ENCODE peak calls at places on chromosomes 2 and 18, in six cellular contexts. G is HFFc6, B is OCI-LY7, K is mucosa of descending colon, V is neural crest cell, Z is pancreas. S is an unnamed sample.

GRCh38 chr2:191394043-191394442 is 148.8 kb downstream of the MYO1B start:
- DNase-seq in G (no peak), B (no peak), K (no peak), V (no peak), Z (no peak), S (no peak)

GRCh38 chr2:99715956-99716355 is 226.1 kb upstream of the REV1 start:
- DNase-seq in G (no peak), B (no peak), K (no peak), V (no peak), Z (no peak), S (no peak)

GRCh38 chr2:235570966-235571692 is 77.3 kb downstream of the AGAP1 start:
- DNase-seq in G (no peak), B (no peak), K (no peak), V (no peak), Z (no peak), S (no peak)

GRCh38 chr18:61989138-61989537 is 96.3 kb upstream of the RNF152 start:
- DNase-seq in G (no peak), B (no peak), K (no peak), V (no peak), Z (no peak), S (no peak)

GRCh38 chr2:237726401-237726830 is 72.2 kb upstream of the RBM44 start:
- DNase-seq in G (peak), B (no peak), K (no peak), V (no peak), Z (peak), S (no peak)

GRCh38 chr2:26651458-26652155 is 10.4 kb upstream of the CIB4 start:
- DNase-seq in G (no peak), B (no peak), K (no peak), V (no peak), Z (no peak), S (no peak)

GRCh38 chr2:212539145-212539880 is 711 bp upstream of the ERBB4 start:
- DNase-seq in G (no peak), B (no peak), K (peak), V (no peak), Z (peak), S (no peak)

GRCh38 chr2:188600536-188601210 is 309.0 kb downstream of the GULP1 start:
- DNase-seq in G (peak), B (no peak), K (no peak), V (no peak), Z (no peak), S (no peak)

GRCh38 chr2:161103451-161103831 is 56.8 kb upstream of the TANK start:
- DNase-seq in G (no peak), B (no peak), K (no peak), V (no peak), Z (no peak), S (no peak)

GRCh38 chr2:171763602-171764001 is 76.3 kb downstream of the DYNC1I2 start:
- DNase-seq in G (no peak), B (no peak), K (no peak), V (no peak), Z (no peak), S (no peak)

GRCh38 chr2:24169031-24169430 is 5.8 kb upstream of the FAM228A start:
- DNase-seq in G (no peak), B (no peak), K (no peak), V (no peak), Z (no peak), S (no peak)

GRCh38 chr2:150911766-150912280 is 349.8 kb downstream of the RBM43 start:
- DNase-seq in G (peak), B (no peak), K (no peak), V (no peak), Z (no peak), S (no peak)

GRCh38 chr18:55685638-55686037 is 97.6 kb upstream of the TCF4 start:
- DNase-seq in G (no peak), B (no peak), K (no peak), V (no peak), Z (no peak), S (no peak)

GRCh38 chr18:54852780-54853675 is 24.8 kb downstream of the RAB27B start:
- DNase-seq in G (no peak), B (no peak), K (no peak), V (no peak), Z (no peak), S (no peak)

GRCh38 chr2:9710311-9710710 is 79.5 kb upstream of the YWHAQ start:
- DNase-seq in G (no peak), B (no peak), K (no peak), V (no peak), Z (no peak), S (no peak)

GRCh38 chr2:171630812-171631626 is 56.2 kb upstream of the DYNC1I2 start:
- DNase-seq in G (no peak), B (peak), K (no peak), V (no peak), Z (no peak), S (no peak)

GRCh38 chr18:6891788-6892187 is 162.3 kb downstream of the ARHGAP28 start:
- DNase-seq in G (no peak), B (no peak), K (no peak), V (no peak), Z (no peak), S (no peak)

GRCh38 chr2:191386938-191387536 is 141.8 kb downstream of the MYO1B start:
- DNase-seq in G (peak), B (no peak), K (no peak), V (no peak), Z (no peak), S (no peak)

GRCh38 chr2:58131191-58132011 is 84.8 kb downstream of the VRK2 start:
- DNase-seq in G (no peak), B (peak), K (no peak), V (no peak), Z (peak), S (no peak)

GRCh38 chr2:151560289-151560688 is 150.6 kb downstream of the RIF1 start:
- DNase-seq in G (peak), B (peak), K (no peak), V (no peak), Z (no peak), S (no peak)

GRCh38 chr2:188170356-188170755 is 121.3 kb upstream of the GULP1 start:
- DNase-seq in G (no peak), B (no peak), K (no peak), V (no peak), Z (no peak), S (no peak)

GRCh38 chr18:10838594-10838993 is 310.8 kb downstream of the PIEZO2 start:
- DNase-seq in G (no peak), B (no peak), K (no peak), V (no peak), Z (no peak), S (no peak)

GRCh38 chr18:61699397-61700090 is 193.3 kb downstream of the RNF152 start:
- DNase-seq in G (no peak), B (no peak), K (no peak), V (no peak), Z (no peak), S (no peak)

GRCh38 chr18:48201337-48201705 is 207.9 kb downstream of the ZBTB7C start:
- DNase-seq in G (no peak), B (no peak), K (no peak), V (no peak), Z (no peak), S (no peak)

GRCh38 chr2:11869423-11869991 is 123.1 kb downstream of the LPIN1 start:
- DNase-seq in G (no peak), B (no peak), K (no peak), V (no peak), Z (no peak), S (no peak)

GRCh38 chr2:226189061-226189460 is 610.6 kb downstream of the IRS1 start:
- DNase-seq in G (no peak), B (no peak), K (no peak), V (no peak), Z (no peak), S (no peak)

GRCh38 chr2:61785583-61785982 is 68.3 kb downstream of the FAM161A start:
- DNase-seq in G (no peak), B (no peak), K (no peak), V (no peak), Z (no peak), S (no peak)

GRCh38 chr2:97751752-97752151 is 38.4 kb downstream of the ZAP70 start:
- DNase-seq in G (no peak), B (no peak), K (no peak), V (no peak), Z (no peak), S (no peak)

GRCh38 chr2:75098856-75099255 is 100.5 kb downstream of the TACR1 start:
- DNase-seq in G (peak), B (peak), K (no peak), V (no peak), Z (no peak), S (no peak)
- TF ChIP-seq CTCF in G (peak), B (peak), K (no peak), V (peak), Z (no peak), S (no peak)

GRCh38 chr2:37196320-37197195 is at the start of gene CEBPZOS:
- DNase-seq in G (peak), B (peak), K (peak), V (no peak), Z (peak), S (peak)
- TF ChIP-seq CTCF in G (no peak), B (peak), K (no peak), V (no peak), Z (no peak), S (no peak)

GRCh38 chr18:50143295-50143694 is 51.7 kb downstream of the MYO5B start:
- DNase-seq in G (no peak), B (no peak), K (no peak), V (no peak), Z (no peak), S (no peak)
- TF ChIP-seq CTCF in G (no peak), B (no peak), K (no peak), V (no peak), Z (no peak), S (no peak)

DNA sequence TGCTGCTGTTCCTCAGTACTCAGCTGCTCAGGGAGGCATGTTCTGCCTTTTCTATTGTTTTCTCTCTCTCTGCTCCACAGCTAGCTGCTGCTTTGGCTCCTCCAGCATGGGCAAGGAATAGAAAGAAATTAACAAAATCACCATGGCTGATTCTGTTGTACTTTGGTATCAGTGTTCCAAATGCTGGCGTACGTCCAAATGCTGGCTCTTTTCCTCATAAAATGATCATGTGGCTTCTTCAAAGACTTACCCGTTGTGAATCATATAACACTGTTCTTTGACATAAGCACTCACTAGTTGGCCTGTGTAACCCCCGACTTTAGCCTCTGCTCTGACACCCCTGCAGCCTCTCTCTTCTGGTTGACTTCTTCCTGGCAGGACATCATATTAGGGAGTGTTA is 547.6 kb downstream of the CPS1 start:
- DNase-seq in G (no peak), B (no peak), K (no peak), V (no peak), Z (no peak), S (no peak)
- TF ChIP-seq CTCF in G (no peak), B (no peak), K (no peak), V (no peak), Z (no peak), S (no peak)

DNA sequence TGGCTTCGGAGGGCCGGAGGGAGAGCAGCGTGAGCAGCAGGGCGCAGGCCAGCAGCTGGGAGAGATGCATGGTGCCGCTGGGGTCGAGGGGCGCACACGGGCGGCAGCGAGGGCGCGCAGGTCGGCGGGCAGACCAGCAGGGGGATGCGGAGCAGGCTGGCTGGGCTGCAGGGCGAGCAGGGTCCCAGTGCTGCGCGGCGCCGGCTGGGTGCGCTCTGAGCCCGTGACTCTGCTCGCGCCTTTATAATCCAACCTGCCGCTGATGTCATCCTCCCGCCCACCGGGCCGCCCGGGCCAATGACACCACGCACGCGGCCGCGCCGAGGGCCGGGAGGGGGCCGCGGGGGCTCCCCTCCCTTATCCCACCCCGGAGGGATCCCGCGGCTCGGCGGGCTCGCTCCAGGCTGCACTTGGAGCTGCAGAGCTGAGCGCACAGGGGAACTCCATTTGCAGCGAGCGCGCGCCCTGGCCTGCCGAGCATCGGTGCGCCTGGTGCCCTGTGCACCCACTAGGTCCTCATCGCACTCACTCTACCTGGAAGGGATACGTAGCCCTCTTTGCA is at the start of gene NPPC:
- DNase-seq in G (peak), B (no peak), K (peak), V (peak), Z (no peak), S (peak)
- TF ChIP-seq CTCF in G (peak), B (peak), K (no peak), V (peak), Z (no peak), S (peak)

GRCh38 chr2:54604771-54605350 is 118.6 kb upstream of the EML6 start:
- DNase-seq in G (no peak), B (no peak), K (no peak), V (no peak), Z (no peak), S (no peak)

GRCh38 chr2:54603796-54604195 is 119.7 kb upstream of the EML6 start:
- DNase-seq in G (no peak), B (no peak), K (no peak), V (no peak), Z (no peak), S (no peak)

GRCh38 chr2:54602736-54603322 is 120.6 kb upstream of the EML6 start:
- DNase-seq in G (no peak), B (no peak), K (no peak), V (no peak), Z (no peak), S (no peak)

GRCh38 chr2:54601339-54601738 is 122.1 kb upstream of the EML6 start:
- DNase-seq in G (no peak), B (no peak), K (no peak), V (no peak), Z (no peak), S (no peak)

GRCh38 chr2:54603357-54603756 is 120.1 kb upstream of the EML6 start:
- DNase-seq in G (no peak), B (no peak), K (no peak), V (no peak), Z (no peak), S (no peak)
- TF ChIP-seq CTCF in G (no peak), B (no peak), K (no peak), V (no peak), Z (no peak), S (no peak)